ENCODE peak calls at places on chromosomes 6 and 20, in four cellular contexts. T is cardiac muscle cell; Q is stomach; C is CD4-positive, alpha-beta memory T cell. F is an unnamed sample.

GRCh38 chr6:99514089-99514488 is 1.1 kb downstream of the USP45 start:
- DNase-seq in Q (no peak), T (peak), C (no peak), F (no peak)

GRCh38 chr20:22791877-22792525 is 207.6 kb upstream of the FOXA2 start:
- DNase-seq in T (peak), Q (no peak), C (no peak), F (no peak)

GRCh38 chr20:57874141-57874540 is 164.3 kb upstream of the PMEPA1 start:
- DNase-seq in Q (no peak), C (no peak), T (no peak), F (no peak)

GRCh38 chr6:79737172-79737571 is 106.0 kb downstream of the SH3BGRL2 start:
- DNase-seq in C (no peak), Q (no peak), T (peak), F (peak)

GRCh38 chr6:33144373-33144772 is 47.9 kb downstream of the COL11A2 start:
- DNase-seq in Q (no peak), C (no peak), T (no peak), F (peak)

GRCh38 chr20:38926934-38927616 is 858 bp downstream of the FAM83D start:
- DNase-seq in C (no peak), T (peak), Q (no peak), F (no peak)

GRCh38 chr6:168197636-168198301 is 118.8 kb upstream of the FRMD1 start:
- DNase-seq in T (no peak), Q (no peak), C (no peak), F (no peak)

GRCh38 chr20:8213831-8214587 is 81.9 kb downstream of the PLCB1 start:
- DNase-seq in Q (no peak), T (no peak), C (peak), F (no peak)

GRCh38 chr6:86477510-86478166 is 459.7 kb upstream of the HTR1E start:
- DNase-seq in C (no peak), Q (no peak), T (no peak), F (no peak)

GRCh38 chr6:149887343-149887742 is 10.6 kb downstream of the RAET1E start:
- DNase-seq in T (peak), Q (no peak), C (no peak), F (no peak)

GRCh38 chr6:109503327-109504224 is 20.6 kb upstream of the ZBTB24 start:
- DNase-seq in C (no peak), T (no peak), Q (no peak), F (no peak)

GRCh38 chr20:3621111-3621510 is 42.1 kb downstream of the GFRA4 start:
- DNase-seq in T (no peak), C (no peak), Q (no peak), F (no peak)

GRCh38 chr6:134097114-134097707 is 44.8 kb upstream of the SLC2A12 start:
- DNase-seq in Q (peak), C (peak), T (peak), F (peak)

GRCh38 chr6:23826587-23826986 is 299.4 kb upstream of the NRSN1 start:
- DNase-seq in Q (no peak), T (peak), C (no peak), F (no peak)

GRCh38 chr6:40302856-40303449 is 284.2 kb downstream of the LRFN2 start:
- DNase-seq in T (no peak), Q (no peak), C (no peak), F (no peak)

GRCh38 chr6:129607581-129608186 is 102.3 kb downstream of the ARHGAP18 start:
- DNase-seq in Q (no peak), C (no peak), T (peak), F (no peak)

GRCh38 chr6:34462561-34462971 is 3.3 kb upstream of the PACSIN1 start:
- DNase-seq in Q (peak), T (peak), C (no peak), F (peak)

GRCh38 chr6:108755257-108756240 is 92.7 kb upstream of the ARMC2 start:
- DNase-seq in Q (no peak), T (peak), C (no peak), F (no peak)

GRCh38 chr6:32115623-32116022 is 6.5 kb upstream of the TNXB start:
- DNase-seq in Q (no peak), C (no peak), T (no peak), F (no peak)

GRCh38 chr6:113853252-113853651 is 3.9 kb upstream of the MARCKS start:
- DNase-seq in C (no peak), Q (no peak), T (no peak), F (no peak)

GRCh38 chr6:86820750-86821149 is 116.6 kb upstream of the HTR1E start:
- DNase-seq in C (no peak), T (no peak), Q (no peak), F (no peak)

GRCh38 chr6:37731888-37732287 is 34.2 kb upstream of the MDGA1 start:
- DNase-seq in T (no peak), Q (peak), C (peak), F (no peak)

GRCh38 chr6:31175961-31176360 is 5.5 kb upstream of the POU5F1 start:
- DNase-seq in C (no peak), Q (no peak), T (peak), F (no peak)

GRCh38 chr6:34201455-34202098 is 35.1 kb upstream of the HMGA1 start:
- DNase-seq in C (no peak), Q (no peak), T (no peak), F (no peak)

GRCh38 chr6:786946-787763 is 94.2 kb upstream of the EXOC2 start:
- DNase-seq in C (peak), T (peak), Q (no peak), F (no peak)

GRCh38 chr6:39929733-39930461 is 4.4 kb downstream of the MOCS1 start:
- DNase-seq in Q (no peak), T (peak), C (no peak), F (no peak)

GRCh38 chr20:16617056-16617455 is 43.8 kb upstream of the KIF16B start:
- DNase-seq in T (peak), C (no peak), Q (no peak), F (no peak)

GRCh38 chr6:37489697-37490336 is 9.9 kb downstream of the CCDC167 start:
- DNase-seq in Q (no peak), C (no peak), T (no peak), F (no peak)

GRCh38 chr20:45336530-45337366 is 11.5 kb downstream of the SDC4 start:
- DNase-seq in T (peak), C (no peak), Q (peak), F (no peak)

GRCh38 chr6:29943053-29943966 is 978 bp downstream of the HLA-A start:
- DNase-seq in C (no peak), Q (no peak), T (no peak), F (no peak)

GRCh38 chr6:1946583-1946982 is 298.8 kb downstream of the GMDS start:
- DNase-seq in T (no peak), C (no peak), Q (no peak), F (no peak)

GRCh38 chr6:63538550-63538949 is 33.7 kb upstream of the LOC128125822 start:
- DNase-seq in Q (no peak), C (no peak), T (no peak), F (no peak)

GRCh38 chr6:1873781-1874180 is 264.1 kb downstream of the FOXC1 start:
- DNase-seq in T (no peak), C (no peak), Q (no peak), F (no peak)

GRCh38 chr6:7786206-7786605 is 60.3 kb downstream of the BMP6 start:
- DNase-seq in T (no peak), Q (no peak), C (no peak), F (no peak)

GRCh38 chr6:24329451-24329850 is 28.4 kb downstream of the DCDC2 start:
- DNase-seq in T (peak), Q (no peak), C (no peak), F (no peak)

GRCh38 chr6:152002306-152002705 is 194.8 kb downstream of the ESR1 start:
- DNase-seq in C (no peak), Q (no peak), T (no peak), F (no peak)

GRCh38 chr6:152004036-152004566 is 196.6 kb downstream of the ESR1 start:
- DNase-seq in C (no peak), Q (no peak), T (no peak), F (no peak)

GRCh38 chr6:151999194-151999593 is 191.7 kb downstream of the ESR1 start:
- DNase-seq in C (no peak), Q (no peak), T (no peak), F (no peak)

GRCh38 chr6:152001408-152001807 is 193.9 kb downstream of the ESR1 start:
- DNase-seq in C (no peak), Q (no peak), T (no peak), F (no peak)

GRCh38 chr6:151998784-151999183 is 191.3 kb downstream of the ESR1 start:
- DNase-seq in C (no peak), Q (no peak), T (no peak), F (no peak)
- H3K27ac ChIP-seq in C (no peak), Q (no peak), T (no peak), F (no peak)

GRCh38 chr20:50277064-50277415 is 86.4 kb downstream of the CEBPB start:
- DNase-seq in T (no peak), C (no peak), Q (no peak), F (no peak)

GRCh38 chr20:50278377-50278683 is 87.7 kb downstream of the CEBPB start:
- DNase-seq in T (no peak), C (no peak), Q (no peak), F (no peak)

GRCh38 chr20:50279988-50280850 is 89.6 kb downstream of the CEBPB start:
- DNase-seq in C (no peak), Q (no peak), T (no peak), F (no peak)

GRCh38 chr20:50277460-50278376 is 87.1 kb downstream of the CEBPB start:
- DNase-seq in C (no peak), T (no peak), Q (no peak), F (no peak)

DNA sequence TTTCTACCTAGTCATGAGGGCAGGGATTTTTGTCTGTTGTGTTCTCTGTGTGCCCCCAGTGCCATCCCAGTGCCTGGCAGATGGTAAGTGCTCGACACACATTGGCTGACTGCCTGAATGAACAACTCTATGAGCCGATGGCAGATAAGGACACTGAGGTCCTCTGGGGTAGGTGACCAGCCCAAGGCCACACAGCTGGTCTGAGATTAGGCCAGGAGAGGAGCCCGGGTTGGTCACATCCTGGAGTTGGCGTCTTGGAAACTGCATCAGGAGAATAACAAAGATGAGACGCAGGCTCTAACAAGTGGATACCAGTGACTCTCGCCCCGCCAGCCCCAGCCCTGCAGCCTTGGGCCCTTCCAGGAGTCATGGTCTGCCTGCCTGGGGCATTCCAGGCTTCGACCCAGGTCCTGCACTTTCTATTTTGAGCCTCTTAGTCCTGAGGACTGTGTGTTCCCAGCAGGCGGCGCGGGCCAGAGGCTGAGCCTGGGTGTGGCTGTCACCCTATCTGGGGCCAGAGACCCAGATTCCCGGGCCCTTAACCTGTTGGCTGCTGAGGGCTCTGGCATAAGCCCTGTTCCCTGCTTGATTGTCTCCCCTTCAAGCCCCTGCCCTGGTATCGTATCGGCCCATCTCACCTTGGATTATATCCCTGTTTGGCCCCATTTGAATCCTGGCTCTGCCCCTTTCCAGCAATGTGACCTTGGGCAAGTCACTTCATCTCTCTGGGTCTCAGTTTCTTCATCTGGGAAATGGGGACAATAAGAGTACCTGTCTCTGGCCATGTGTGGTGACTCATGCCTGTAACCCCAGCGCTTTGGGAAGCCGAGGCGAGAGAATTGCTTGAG is 88.3 kb downstream of the CEBPB start:
- DNase-seq in Q (peak), T (no peak), C (no peak), F (peak)
- H3K27ac ChIP-seq in Q (peak), T (no peak), C (no peak), F (peak)

GRCh38 chr20:53677447-53678314 is 84.0 kb upstream of the ZNF217 start:
- DNase-seq in C (no peak), Q (peak), T (peak), F (no peak)

GRCh38 chr20:53679597-53680309 is 86.1 kb upstream of the ZNF217 start:
- DNase-seq in T (no peak), Q (no peak), C (no peak), F (no peak)

GRCh38 chr20:53676987-53677386 is 83.3 kb upstream of the ZNF217 start:
- DNase-seq in T (no peak), C (no peak), Q (no peak), F (no peak)

GRCh38 chr20:53678990-53679596 is 85.5 kb upstream of the ZNF217 start:
- DNase-seq in C (no peak), Q (no peak), T (peak), F (no peak)

DNA sequence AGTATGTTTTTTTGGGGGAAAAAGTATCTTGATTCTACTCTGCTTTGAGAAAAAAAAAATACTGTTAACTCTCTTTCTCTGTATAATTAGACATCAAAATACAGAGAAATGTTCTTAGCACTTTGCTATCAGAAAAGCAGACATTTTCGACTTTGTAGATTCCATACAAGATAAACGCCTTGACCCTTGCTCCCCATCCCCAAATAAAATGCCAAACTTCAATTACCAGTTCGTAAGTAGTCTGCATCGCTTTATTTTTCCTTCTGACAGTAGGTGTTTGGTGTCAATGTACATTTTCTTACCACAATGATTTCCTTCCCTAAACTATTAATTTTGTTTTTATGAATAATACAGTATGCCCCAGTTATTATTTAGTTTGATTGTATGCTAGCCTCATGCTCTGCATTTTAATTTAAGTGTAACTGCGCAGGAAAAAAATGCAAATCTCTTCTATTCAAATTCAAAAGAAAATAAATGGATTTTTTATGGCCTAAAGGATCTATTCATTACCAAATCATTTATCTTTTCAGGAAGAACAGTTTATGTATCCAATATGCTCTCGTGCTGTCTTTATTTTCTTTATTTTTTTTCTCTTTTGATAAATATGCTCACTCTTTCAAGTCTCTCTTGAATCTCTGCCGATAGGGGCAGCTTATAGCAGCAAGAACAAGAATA is 84.8 kb upstream of the ZNF217 start:
- DNase-seq in Q (no peak), C (no peak), T (peak), F (no peak)
- H3K27ac ChIP-seq in Q (peak), C (no peak), T (peak), F (no peak)

GRCh38 chr6:27157461-27158315 is 89.8 kb upstream of the PRSS16 start:
- DNase-seq in T (peak), Q (peak), C (peak), F (peak)

GRCh38 chr6:27154696-27155095 is 92.8 kb upstream of the PRSS16 start:
- DNase-seq in T (no peak), Q (no peak), C (no peak), F (no peak)

GRCh38 chr6:27159725-27160124 is 87.8 kb upstream of the PRSS16 start:
- DNase-seq in Q (no peak), C (no peak), T (no peak), F (no peak)

GRCh38 chr6:27158316-27158643 is 89.2 kb upstream of the PRSS16 start:
- DNase-seq in C (no peak), T (no peak), Q (no peak), F (no peak)

DNA sequence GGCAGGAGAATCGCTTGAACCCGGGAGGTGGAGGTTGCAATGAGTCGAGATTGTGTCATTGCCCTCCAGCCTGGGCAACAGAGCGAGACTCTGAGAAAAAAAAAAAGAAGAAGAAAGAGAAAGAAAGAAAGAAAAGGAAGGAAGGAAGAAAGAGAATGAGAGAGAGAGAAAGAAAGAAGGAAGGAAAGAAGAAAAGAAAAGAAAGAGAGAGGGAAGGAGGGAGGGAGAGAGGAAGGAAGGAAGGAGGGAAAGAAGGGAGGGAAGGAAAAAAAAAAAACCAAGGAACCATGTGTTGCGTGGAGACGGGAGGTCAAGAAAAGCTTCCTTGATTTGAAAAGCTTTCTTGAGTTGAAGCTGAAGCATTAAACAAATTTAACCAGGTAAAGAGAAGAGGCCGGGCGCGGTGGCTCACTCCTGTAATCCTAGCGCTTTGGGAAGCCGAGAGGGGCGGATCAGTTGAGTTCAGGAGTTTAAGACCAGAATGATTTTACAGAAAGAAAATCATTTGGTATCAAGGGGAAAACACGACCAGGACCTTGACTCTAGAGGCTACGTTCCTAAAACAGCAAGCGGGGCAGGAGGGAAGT is 90.5 kb upstream of the PRSS16 start:
- DNase-seq in C (no peak), Q (no peak), T (no peak), F (no peak)
- H3K27ac ChIP-seq in C (no peak), Q (no peak), T (no peak), F (peak)

GRCh38 chr6:52985228-52985627 is 9.9 kb downstream of the GSTA4 start:
- DNase-seq in C (no peak), Q (no peak), T (no peak), F (no peak)

GRCh38 chr6:52982680-52983079 is 12.4 kb downstream of the GSTA4 start:
- DNase-seq in C (no peak), T (no peak), Q (no peak), F (no peak)

GRCh38 chr6:52983159-52983848 is 11.8 kb downstream of the GSTA4 start:
- DNase-seq in C (no peak), Q (no peak), T (no peak), F (no peak)

GRCh38 chr6:52981215-52981910 is 13.7 kb downstream of the GSTA4 start:
- DNase-seq in T (no peak), Q (no peak), C (no peak), F (no peak)

DNA sequence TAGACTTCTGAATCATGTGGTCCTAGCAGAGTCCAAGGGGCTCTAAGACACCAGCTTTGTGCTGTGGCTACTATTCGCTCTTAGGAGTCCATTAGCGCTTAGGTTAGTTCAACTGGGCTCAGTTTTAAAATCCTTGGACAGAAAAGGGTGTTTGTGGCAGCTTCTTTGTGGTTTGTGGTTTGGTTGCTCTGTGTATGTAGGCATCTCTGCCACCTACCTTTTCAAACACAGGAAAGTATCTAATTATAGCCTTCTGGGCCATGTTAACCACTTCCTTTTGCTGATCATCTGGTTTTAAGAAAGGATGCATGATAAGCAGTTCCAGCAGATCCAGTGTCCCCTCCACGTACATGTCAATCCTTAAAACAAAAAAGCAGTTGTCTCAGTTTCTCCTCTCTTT is 10.8 kb downstream of the GSTA4 start:
- DNase-seq in T (no peak), Q (no peak), C (peak), F (no peak)
- H3K27ac ChIP-seq in T (no peak), Q (no peak), C (no peak), F (no peak)

GRCh38 chr6:161369339-161369738 is 95.5 kb upstream of the AGPAT4 start:
- DNase-seq in Q (no peak), T (peak), C (no peak), F (no peak)
- H3K27ac ChIP-seq in Q (no peak), T (no peak), C (no peak), F (no peak)